ENCODE peak calls at places on chromosomes 4 and X, in six cellular contexts. A, N, R, I, V and C are unnamed samples. For H3K9me3, the result is how much of the 10 kb centered on the place peaks cover.

GRCh38 chrX:155231163-155231562 is 14.9 kb downstream of the VBP1 start:
- DNase-seq in N (no peak), A (no peak), R (no peak), V (no peak), I (peak), C (no peak)

GRCh38 chr4:95165926-95166524 is 382.7 kb downstream of the UNC5C start:
- DNase-seq in R (peak), V (peak), N (no peak), I (peak), A (peak), C (no peak)

GRCh38 chr4:155143512-155143911 is 64.9 kb upstream of the NPY2R start:
- DNase-seq in A (no peak), I (no peak), N (no peak), V (no peak), R (no peak), C (no peak)

GRCh38 chr4:166153539-166153938 is 280.5 kb downstream of the TLL1 start:
- DNase-seq in I (no peak), V (no peak), R (no peak), A (no peak), N (no peak), C (no peak)

GRCh38 chr4:148574502-148574901 is 132.3 kb upstream of the NR3C2 start:
- DNase-seq in A (no peak), N (no peak), V (no peak), R (no peak), I (no peak), C (no peak)

GRCh38 chr4:73615613-73616012 is 4.6 kb downstream of the RASSF6 start:
- DNase-seq in V (no peak), I (no peak), N (no peak), A (no peak), R (no peak), C (no peak)

GRCh38 chr4:154049457-154050181 is 260.7 kb upstream of the SFRP2 start:
- DNase-seq in V (peak), N (no peak), A (no peak), R (no peak), I (no peak), C (no peak)

GRCh38 chr4:25795566-25796454 is 67.0 kb downstream of the SEL1L3 start:
- DNase-seq in I (no peak), N (no peak), R (no peak), V (no peak), A (no peak), C (no peak)

GRCh38 chr4:145899886-145900466 is 38.6 kb downstream of the ZNF827 start:
- DNase-seq in A (no peak), V (no peak), N (no peak), R (no peak), I (no peak), C (no peak)

GRCh38 chr4:122086338-122086737 is 65.8 kb upstream of the BLTP1 start:
- DNase-seq in R (no peak), I (no peak), V (no peak), A (no peak), N (no peak), C (no peak)

GRCh38 chr4:48902266-48902665 is 4.3 kb downstream of the OCIAD2 start:
- DNase-seq in R (no peak), I (no peak), N (no peak), V (peak), A (no peak), C (no peak)

GRCh38 chr4:70437212-70437611 is 34.8 kb upstream of the MUC7 start:
- DNase-seq in N (no peak), V (no peak), R (no peak), I (no peak), A (no peak), C (no peak)

GRCh38 chrX:65706041-65706828 is 38.8 kb downstream of the MSN start:
- DNase-seq in R (peak), V (peak), N (no peak), I (no peak), A (peak), C (peak)

GRCh38 chrX:77814210-77814609 is 28.2 kb upstream of the ATRX start:
- DNase-seq in V (no peak), R (no peak), A (no peak), N (no peak), I (peak), C (no peak)

GRCh38 chr4:16227462-16227868 is 1.2 kb upstream of the TAPT1 start:
- DNase-seq in I (peak), V (peak), R (peak), A (peak), N (peak), C (no peak)

GRCh38 chr4:186719925-186720694 is 3.5 kb downstream of the FAT1 start:
- DNase-seq in R (no peak), V (peak), I (peak), A (no peak), N (no peak), C (no peak)

GRCh38 chr4:5710962-5711478 is at the start of gene EVC:
- DNase-seq in V (peak), I (peak), N (peak), A (peak), R (peak), C (peak)

GRCh38 chrX:12753366-12753765 is 37.8 kb upstream of the PRPS2 start:
- DNase-seq in N (no peak), V (no peak), A (no peak), R (no peak), I (no peak), C (no peak)

DNA sequence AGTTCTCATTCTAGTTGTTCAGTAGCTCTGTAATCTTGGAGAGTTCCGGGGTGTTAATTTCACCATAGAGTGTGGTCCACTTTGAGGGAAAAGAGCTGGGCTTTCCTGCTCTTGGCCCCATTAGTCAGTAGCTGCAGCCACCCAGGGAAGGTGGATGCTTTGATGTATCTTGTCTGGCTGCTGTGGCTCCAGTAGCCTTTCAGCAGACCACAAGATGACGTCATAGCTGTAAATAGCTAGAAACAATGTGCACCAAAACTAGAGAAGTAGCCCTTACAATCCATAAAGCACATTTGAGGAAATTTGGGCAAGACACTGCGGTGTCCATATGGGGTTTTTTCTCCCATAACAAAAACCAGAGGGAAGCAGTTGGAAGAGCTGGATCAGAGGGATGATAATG is 32.9 kb upstream of the PRPS2 start:
- DNase-seq in V (no peak), I (peak), A (no peak), N (no peak), R (no peak), C (no peak)
- H3K4me3 ChIP-seq in V (no peak), I (no peak), A (no peak), N (no peak), R (no peak), C (no peak)

GRCh38 chr4:188091-188490 is 63.8 kb downstream of the ZNF718 start:
- DNase-seq in N (no peak), R (no peak), V (no peak), A (no peak), I (no peak), C (no peak)
- H3K9me3 ChIP-seq in N (half or more), R (under half), V (under half), A (under half), I (under half), C (half or more)

DNA sequence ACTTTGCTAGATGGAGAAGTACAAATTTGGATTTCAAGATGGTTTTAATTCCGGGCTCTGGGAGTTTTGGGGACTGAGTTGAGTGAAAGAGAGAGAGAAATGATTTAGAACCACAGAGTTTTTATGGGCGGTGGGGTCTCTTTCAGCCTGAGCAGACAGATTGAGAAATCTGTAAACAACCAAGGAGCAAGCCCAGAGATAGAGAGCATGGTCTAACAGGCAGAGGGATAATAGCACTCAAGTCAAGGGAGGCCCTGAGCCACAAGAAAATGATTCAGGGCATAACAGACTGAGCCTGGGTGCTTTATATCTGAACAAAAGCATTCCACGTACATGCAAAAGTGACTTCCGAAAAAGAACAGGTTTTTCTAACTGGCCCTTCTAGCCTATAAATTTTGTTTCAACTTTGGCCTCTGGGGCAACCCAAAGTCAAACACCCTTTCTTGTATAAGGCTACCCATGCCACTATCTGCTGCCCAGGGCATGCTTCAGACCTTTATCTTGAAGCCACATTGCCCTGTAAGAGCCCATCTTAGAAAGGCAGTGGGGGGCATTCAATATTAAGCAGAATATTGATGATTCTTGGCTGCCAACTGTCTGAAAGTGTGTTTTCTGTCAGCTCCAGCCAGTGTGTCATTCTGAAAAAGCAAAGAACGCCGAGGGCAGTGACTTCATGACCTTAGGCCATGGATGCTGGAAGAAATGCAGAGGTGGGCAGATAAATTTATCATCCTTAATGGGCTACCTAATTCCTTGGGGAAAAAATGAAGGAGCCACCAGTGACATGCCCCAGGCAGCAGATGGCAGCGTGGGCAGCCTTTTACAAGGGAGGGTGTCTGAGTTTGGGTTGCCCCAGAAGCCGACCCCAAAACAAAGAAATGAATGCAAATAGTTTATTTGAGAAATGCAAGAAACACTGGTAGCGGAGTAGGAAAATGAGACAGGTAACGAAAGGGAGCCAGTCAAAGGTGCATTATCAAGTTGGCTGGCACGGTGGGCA is 637.6 kb downstream of the MID1IP1 start:
- DNase-seq in R (no peak), N (no peak), A (no peak), I (no peak), V (no peak), C (no peak)
- TF ChIP-seq CTCF in R (no peak), N (no peak), A (no peak), I (no peak), V (no peak), C (no peak)

GRCh38 chr4:99945718-99946345 is 586 bp downstream of the DNAJB14 start:
- DNase-seq in R (no peak), I (peak), A (no peak), N (no peak), V (peak), C (no peak)
- H3K4me3 ChIP-seq in R (peak), I (peak), A (peak), N (peak), V (peak), C (peak)

GRCh38 chrX:69674891-69675290 is 59.0 kb downstream of the EDA start:
- DNase-seq in I (no peak), N (no peak), R (no peak), V (no peak), A (no peak), C (no peak)

GRCh38 chrX:69664693-69665092 is 48.8 kb downstream of the EDA start:
- DNase-seq in R (no peak), V (no peak), A (no peak), I (no peak), N (no peak), C (no peak)

GRCh38 chrX:69670001-69670555 is 54.2 kb downstream of the EDA start:
- DNase-seq in R (no peak), I (no peak), N (no peak), V (no peak), A (no peak), C (no peak)
- H3K9me3 ChIP-seq in R (under half), I (under half), N (under half), V (under half), A (under half), C (under half)

GRCh38 chr4:138522366-138522765 is 280.2 kb upstream of the SLC7A11 start:
- DNase-seq in I (peak), A (peak), R (no peak), V (peak), N (no peak), C (no peak)
- TF ChIP-seq CTCF in I (peak), A (no peak), R (no peak), V (no peak), N (no peak), C (no peak)

GRCh38 chrX:36957425-36958328 is 50.5 kb upstream of the FAM47C start:
- DNase-seq in R (peak), N (peak), A (peak), I (no peak), V (peak), C (no peak)
- H3K4me3 ChIP-seq in R (peak), N (peak), A (peak), I (no peak), V (peak), C (peak)